ENCODE peak calls at places on chromosomes 12 and 14, in six cellular contexts. One of them, this sample, is unnamed.

GRCh38 chr12:15698377-15698867 is 90.8 kb downstream of the EPS8 start:
- DNase-seq in body of pancreas: no peak
- DNase-seq in HAP-1: no peak
- DNase-seq in GM23248: no peak
- DNase-seq in upper lobe of right lung: no peak
- DNase-seq in lower lobe of right lung: no peak
- DNase-seq in this sample: no peak

GRCh38 chr12:24021164-24021502 is 71.7 kb upstream of the SOX5 start:
- DNase-seq in body of pancreas: no peak
- DNase-seq in HAP-1: no peak
- DNase-seq in GM23248: no peak
- DNase-seq in upper lobe of right lung: no peak
- DNase-seq in lower lobe of right lung: no peak
- DNase-seq in this sample: no peak

GRCh38 chr12:57619434-57620244 is 8.4 kb downstream of the ARHGEF25 start:
- DNase-seq in body of pancreas: no peak
- DNase-seq in HAP-1: no peak
- DNase-seq in GM23248: no peak
- DNase-seq in upper lobe of right lung: peak; percentile 77
- DNase-seq in lower lobe of right lung: no peak
- DNase-seq in this sample: peak; percentile 54

GRCh38 chr14:22303589-22304195 is 285.3 kb downstream of the DAD1 start:
- DNase-seq in body of pancreas: no peak
- DNase-seq in HAP-1: no peak
- DNase-seq in GM23248: peak; percentile 48
- DNase-seq in upper lobe of right lung: no peak
- DNase-seq in lower lobe of right lung: no peak
- DNase-seq in this sample: no peak

GRCh38 chr14:65098586-65098985 is 3.7 kb downstream of the MAX start:
- DNase-seq in body of pancreas: no peak
- DNase-seq in HAP-1: no peak
- DNase-seq in GM23248: peak; percentile 62
- DNase-seq in upper lobe of right lung: no peak
- DNase-seq in lower lobe of right lung: no peak
- DNase-seq in this sample: no peak

GRCh38 chr12:58877243-58877743 is 43.0 kb downstream of the LRIG3 start:
- DNase-seq in body of pancreas: peak; percentile 89
- DNase-seq in HAP-1: no peak
- DNase-seq in GM23248: peak; percentile 81
- DNase-seq in upper lobe of right lung: no peak
- DNase-seq in lower lobe of right lung: no peak
- DNase-seq in this sample: peak; percentile 96

GRCh38 chr14:103748539-103748867 is 32.9 kb downstream of the ZFYVE21 start:
- DNase-seq in body of pancreas: no peak
- DNase-seq in HAP-1: no peak
- DNase-seq in GM23248: no peak
- DNase-seq in upper lobe of right lung: no peak
- DNase-seq in lower lobe of right lung: no peak
- DNase-seq in this sample: no peak

GRCh38 chr14:59406454-59407245 is 58.5 kb downstream of the GPR135 start:
- DNase-seq in body of pancreas: no peak
- DNase-seq in HAP-1: no peak
- DNase-seq in GM23248: peak; percentile 54
- DNase-seq in upper lobe of right lung: no peak
- DNase-seq in lower lobe of right lung: no peak
- DNase-seq in this sample: no peak

GRCh38 chr12:76413121-76413520 is 64.9 kb upstream of the BBS10 start:
- DNase-seq in body of pancreas: no peak
- DNase-seq in HAP-1: no peak
- DNase-seq in GM23248: no peak
- DNase-seq in upper lobe of right lung: no peak
- DNase-seq in lower lobe of right lung: no peak
- DNase-seq in this sample: no peak

GRCh38 chr12:123942277-123942653 is 30.4 kb downstream of the CCDC92 start:
- DNase-seq in body of pancreas: no peak
- DNase-seq in HAP-1: no peak
- DNase-seq in GM23248: peak; percentile 85
- DNase-seq in upper lobe of right lung: no peak
- DNase-seq in lower lobe of right lung: no peak
- DNase-seq in this sample: no peak

GRCh38 chr14:58878740-58879139 is 241.0 kb downstream of the DACT1 start:
- DNase-seq in body of pancreas: no peak
- DNase-seq in HAP-1: no peak
- DNase-seq in GM23248: no peak
- DNase-seq in upper lobe of right lung: no peak
- DNase-seq in lower lobe of right lung: no peak
- DNase-seq in this sample: peak; percentile 19

GRCh38 chr14:61470261-61470953 is 149.0 kb downstream of the PRKCH start:
- DNase-seq in body of pancreas: no peak
- DNase-seq in HAP-1: peak; percentile 31
- DNase-seq in GM23248: peak; percentile 95
- DNase-seq in upper lobe of right lung: no peak
- DNase-seq in lower lobe of right lung: no peak
- DNase-seq in this sample: peak; percentile 91

GRCh38 chr12:9381619-9382018 is 173.4 kb upstream of the PZP start:
- DNase-seq in body of pancreas: peak; percentile 25
- DNase-seq in HAP-1: no peak
- DNase-seq in GM23248: no peak
- DNase-seq in upper lobe of right lung: no peak
- DNase-seq in lower lobe of right lung: no peak
- DNase-seq in this sample: no peak

GRCh38 chr14:22483863-22484593 is 105.0 kb downstream of the DAD1 start:
- DNase-seq in body of pancreas: no peak
- DNase-seq in HAP-1: no peak
- DNase-seq in GM23248: peak; percentile 21
- DNase-seq in upper lobe of right lung: no peak
- DNase-seq in lower lobe of right lung: no peak
- DNase-seq in this sample: peak; percentile 77

GRCh38 chr14:74888164-74889158 is 6.7 kb downstream of the DLST start:
- DNase-seq in body of pancreas: peak; percentile 35
- DNase-seq in HAP-1: no peak
- DNase-seq in GM23248: peak; percentile 45
- DNase-seq in upper lobe of right lung: no peak
- DNase-seq in lower lobe of right lung: no peak
- DNase-seq in this sample: no peak

GRCh38 chr12:94109154-94109553 is 39.2 kb upstream of the PLXNC1 start:
- DNase-seq in body of pancreas: no peak
- DNase-seq in HAP-1: no peak
- DNase-seq in GM23248: peak; percentile 80
- DNase-seq in upper lobe of right lung: no peak
- DNase-seq in lower lobe of right lung: no peak
- DNase-seq in this sample: peak; percentile 9

GRCh38 chr12:104752883-104753282 is 205.2 kb downstream of the SLC41A2 start:
- DNase-seq in body of pancreas: no peak
- DNase-seq in HAP-1: no peak
- DNase-seq in GM23248: no peak
- DNase-seq in upper lobe of right lung: no peak
- DNase-seq in lower lobe of right lung: no peak
- DNase-seq in this sample: no peak

GRCh38 chr12:41151789-41152188 is 36.3 kb upstream of the PDZRN4 start:
- DNase-seq in body of pancreas: no peak
- DNase-seq in HAP-1: no peak
- DNase-seq in GM23248: peak; percentile 1
- DNase-seq in upper lobe of right lung: no peak
- DNase-seq in lower lobe of right lung: no peak
- DNase-seq in this sample: no peak

GRCh38 chr14:64729386-64730060 is 25.3 kb downstream of the PLEKHG3 start:
- DNase-seq in body of pancreas: no peak
- DNase-seq in HAP-1: no peak
- DNase-seq in GM23248: no peak
- DNase-seq in upper lobe of right lung: peak; percentile 42
- DNase-seq in lower lobe of right lung: no peak
- DNase-seq in this sample: no peak

GRCh38 chr14:89186850-89187376 is 230.1 kb downstream of the FOXN3 start:
- DNase-seq in body of pancreas: peak; percentile 45
- DNase-seq in HAP-1: no peak
- DNase-seq in GM23248: peak; percentile 16
- DNase-seq in upper lobe of right lung: no peak
- DNase-seq in lower lobe of right lung: no peak
- DNase-seq in this sample: no peak

GRCh38 chr12:47769234-47770085 is 3.6 kb upstream of the SLC48A1 start:
- DNase-seq in body of pancreas: no peak
- DNase-seq in HAP-1: no peak
- DNase-seq in GM23248: no peak
- DNase-seq in upper lobe of right lung: no peak
- DNase-seq in lower lobe of right lung: no peak
- DNase-seq in this sample: no peak

GRCh38 chr14:75279739-75280447 is 1.3 kb downstream of the FOS start:
- DNase-seq in body of pancreas: peak; percentile 40
- DNase-seq in HAP-1: peak; percentile 29
- DNase-seq in GM23248: peak; percentile 57
- DNase-seq in upper lobe of right lung: peak; percentile 78
- DNase-seq in lower lobe of right lung: peak; percentile 67
- DNase-seq in this sample: no peak

GRCh38 chr14:96104469-96105057 is 65.4 kb downstream of the C14orf132 start:
- DNase-seq in body of pancreas: peak; percentile 92
- DNase-seq in HAP-1: no peak
- DNase-seq in GM23248: peak; percentile 100
- DNase-seq in upper lobe of right lung: peak; percentile 83
- DNase-seq in lower lobe of right lung: peak; percentile 75
- DNase-seq in this sample: peak; percentile 79

GRCh38 chr12:89335452-89336244 is 16.7 kb downstream of the DUSP6 start:
- DNase-seq in body of pancreas: no peak
- DNase-seq in HAP-1: no peak
- DNase-seq in GM23248: no peak
- DNase-seq in upper lobe of right lung: no peak
- DNase-seq in lower lobe of right lung: no peak
- DNase-seq in this sample: no peak

GRCh38 chr14:89544636-89545301 is 127.7 kb upstream of the FOXN3 start:
- DNase-seq in body of pancreas: no peak
- DNase-seq in HAP-1: no peak
- DNase-seq in GM23248: no peak
- DNase-seq in upper lobe of right lung: no peak
- DNase-seq in lower lobe of right lung: no peak
- DNase-seq in this sample: no peak

GRCh38 chr12:58540480-58541299 is 379.6 kb downstream of the LRIG3 start:
- DNase-seq in body of pancreas: peak; percentile 76
- DNase-seq in HAP-1: peak; percentile 83
- DNase-seq in GM23248: peak; percentile 89
- DNase-seq in upper lobe of right lung: peak; percentile 68
- DNase-seq in lower lobe of right lung: peak; percentile 59
- DNase-seq in this sample: peak; percentile 98

GRCh38 chr14:77099425-77100167 is 1.5 kb downstream of the CIPC start:
- DNase-seq in body of pancreas: peak; percentile 70
- DNase-seq in HAP-1: peak; percentile 52
- DNase-seq in GM23248: peak; percentile 86
- DNase-seq in upper lobe of right lung: no peak
- DNase-seq in lower lobe of right lung: no peak
- DNase-seq in this sample: peak; percentile 33

GRCh38 chr12:48813464-48814312 is 4.6 kb upstream of the CACNB3 start:
- DNase-seq in body of pancreas: no peak
- DNase-seq in HAP-1: no peak
- DNase-seq in GM23248: no peak
- DNase-seq in upper lobe of right lung: no peak
- DNase-seq in lower lobe of right lung: no peak
- DNase-seq in this sample: peak; percentile 42

GRCh38 chr12:13179159-13180074 is 17.1 kb upstream of the EMP1 start:
- DNase-seq in body of pancreas: peak; percentile 56
- DNase-seq in HAP-1: peak; percentile 71
- DNase-seq in GM23248: peak; percentile 86
- DNase-seq in upper lobe of right lung: peak; percentile 77
- DNase-seq in lower lobe of right lung: peak; percentile 66
- DNase-seq in this sample: peak; percentile 78

GRCh38 chr14:75025082-75025481 is 22.4 kb downstream of the EIF2B2 start:
- DNase-seq in body of pancreas: no peak
- DNase-seq in HAP-1: no peak
- DNase-seq in GM23248: peak; percentile 37
- DNase-seq in upper lobe of right lung: no peak
- DNase-seq in lower lobe of right lung: no peak
- DNase-seq in this sample: no peak

GRCh38 chr14:103485504-103485903 is 37.1 kb downstream of the CKB start:
- DNase-seq in body of pancreas: no peak
- DNase-seq in HAP-1: no peak
- DNase-seq in GM23248: no peak
- DNase-seq in upper lobe of right lung: no peak
- DNase-seq in lower lobe of right lung: no peak
- DNase-seq in this sample: no peak

GRCh38 chr14:24232645-24233537 is at the start of gene GMPR2:
- DNase-seq in body of pancreas: no peak
- DNase-seq in HAP-1: peak; percentile 86
- DNase-seq in GM23248: peak; percentile 54
- DNase-seq in upper lobe of right lung: no peak
- DNase-seq in lower lobe of right lung: no peak
- DNase-seq in this sample: peak; percentile 83
- H3K4me1 ChIP-seq in body of pancreas: peaks cover 36% of the 10 kb centered on the region
- H3K4me1 ChIP-seq in HAP-1: peaks cover 14% of the 10 kb centered on the region
- H3K4me1 ChIP-seq in GM23248: peaks cover 13% of the 10 kb centered on the region
- H3K4me1 ChIP-seq in upper lobe of right lung: peaks cover 25% of the 10 kb centered on the region
- H3K4me1 ChIP-seq in lower lobe of right lung: peaks cover 30% of the 10 kb centered on the region
- H3K4me1 ChIP-seq in this sample: peaks cover 3% of the 10 kb centered on the region

DNA sequence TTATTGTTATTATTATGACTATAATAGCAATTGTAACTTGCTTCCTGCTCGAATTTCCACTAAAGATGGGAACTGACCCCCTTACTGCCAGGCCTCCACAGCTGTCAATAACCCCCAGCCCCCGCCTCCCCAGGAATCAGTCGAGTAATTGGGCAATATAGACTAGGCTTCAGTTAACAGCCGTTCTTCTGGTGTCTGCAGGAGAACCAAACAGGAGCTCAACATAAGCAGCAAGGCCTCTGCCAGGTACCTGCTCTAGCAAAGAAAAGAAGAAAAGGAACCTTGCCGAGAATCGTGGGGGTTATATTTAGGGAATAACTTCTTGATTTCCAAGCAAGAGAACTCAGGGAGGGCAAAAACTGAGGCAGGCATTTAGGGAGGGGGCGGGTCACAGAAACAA is 21.8 kb downstream of the HOXC4 start:
- DNase-seq in body of pancreas: no peak
- DNase-seq in HAP-1: no peak
- DNase-seq in GM23248: no peak
- DNase-seq in upper lobe of right lung: no peak
- DNase-seq in lower lobe of right lung: no peak
- DNase-seq in this sample: no peak
- H3K4me1 ChIP-seq in body of pancreas: no peaks in the 10 kb centered on the region
- H3K4me1 ChIP-seq in HAP-1: no peaks in the 10 kb centered on the region
- H3K4me1 ChIP-seq in GM23248: peaks cover 8% of the 10 kb centered on the region
- H3K4me1 ChIP-seq in upper lobe of right lung: no peaks in the 10 kb centered on the region
- H3K4me1 ChIP-seq in lower lobe of right lung: no peaks in the 10 kb centered on the region
- H3K4me1 ChIP-seq in this sample: no peaks in the 10 kb centered on the region

GRCh38 chr12:42834062-42834461 is 244.5 kb upstream of the PRICKLE1 start:
- DNase-seq in body of pancreas: no peak
- DNase-seq in HAP-1: no peak
- DNase-seq in GM23248: no peak
- DNase-seq in upper lobe of right lung: no peak
- DNase-seq in lower lobe of right lung: no peak
- DNase-seq in this sample: no peak
- H3K4me1 ChIP-seq in body of pancreas: no peaks in the 10 kb centered on the region
- H3K4me1 ChIP-seq in HAP-1: no peaks in the 10 kb centered on the region
- H3K4me1 ChIP-seq in GM23248: no peaks in the 10 kb centered on the region
- H3K4me1 ChIP-seq in upper lobe of right lung: no peaks in the 10 kb centered on the region
- H3K4me1 ChIP-seq in lower lobe of right lung: no peaks in the 10 kb centered on the region
- H3K4me1 ChIP-seq in this sample: no peaks in the 10 kb centered on the region

DNA sequence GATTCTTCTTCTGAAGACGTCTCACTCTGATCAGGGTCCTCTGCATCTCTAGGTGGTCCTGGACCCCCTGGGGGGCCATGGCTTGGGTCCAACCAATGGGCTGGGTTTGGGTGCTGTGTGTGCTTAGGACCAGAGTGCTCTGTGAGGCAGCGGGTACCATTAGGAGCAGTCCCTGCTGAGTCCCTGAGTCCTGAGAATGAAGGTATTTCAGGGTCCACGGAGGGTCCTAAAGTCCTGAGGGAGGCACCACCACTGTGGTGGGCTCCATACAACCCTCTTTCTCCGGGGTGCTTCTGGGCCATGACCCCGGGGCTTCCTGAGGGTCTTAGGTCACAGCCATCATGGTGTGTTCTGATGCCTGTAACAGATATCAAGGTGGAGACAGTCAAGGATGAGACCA is 1.0 kb downstream of the DNAJC14 start:
- DNase-seq in body of pancreas: no peak
- DNase-seq in HAP-1: no peak
- DNase-seq in GM23248: no peak
- DNase-seq in upper lobe of right lung: no peak
- DNase-seq in lower lobe of right lung: no peak
- DNase-seq in this sample: no peak
- H3K4me1 ChIP-seq in body of pancreas: peaks cover 75% of the 10 kb centered on the region
- H3K4me1 ChIP-seq in HAP-1: peaks cover 24% of the 10 kb centered on the region
- H3K4me1 ChIP-seq in GM23248: peaks cover 25% of the 10 kb centered on the region
- H3K4me1 ChIP-seq in upper lobe of right lung: peaks cover 51% of the 10 kb centered on the region
- H3K4me1 ChIP-seq in lower lobe of right lung: peaks cover 63% of the 10 kb centered on the region
- H3K4me1 ChIP-seq in this sample: peaks cover 4% of the 10 kb centered on the region